ENCODE peak calls at places on chromosomes 7 and 10, in four cellular contexts. R is GM23338, X is glutamatergic neuron, U is cardiac fibroblast. O is an unnamed sample.

GRCh38 chr10:80159166-80159888 is 26.8 kb downstream of the PLAC9 start:
- DNase-seq in U (no peak), R (no peak), X (no peak), O (no peak)

GRCh38 chr10:63798599-63799498 is 277.6 kb downstream of the REEP3 start:
- DNase-seq in U (peak; percentile 98), R (peak; percentile 26), X (no peak), O (peak; percentile 100)

GRCh38 chr10:124827474-124827873 is 25.9 kb downstream of the ABRAXAS2 start:
- DNase-seq in R (peak; percentile 45), U (peak; percentile 55), X (no peak), O (peak; percentile 16)

GRCh38 chr10:67622984-67623383 is 73.0 kb downstream of the CTNNA3 start:
- DNase-seq in X (no peak), R (no peak), U (no peak), O (no peak)

GRCh38 chr10:115772606-115773005 is 500.4 kb downstream of the GFRA1 start:
- DNase-seq in U (peak; percentile 89), X (no peak), R (no peak), O (peak; percentile 18)

GRCh38 chr7:117219485-117219884 is 103.4 kb downstream of the WNT2 start:
- DNase-seq in R (no peak), X (no peak), U (peak; percentile 25), O (no peak)

GRCh38 chr7:135714534-135715009 is 13.4 kb downstream of the SLC13A4 start:
- DNase-seq in X (peak; percentile 41), U (peak; percentile 68), R (peak; percentile 47), O (no peak)

GRCh38 chr10:78924319-78925003 is 144.3 kb upstream of the ZMIZ1 start:
- DNase-seq in R (peak; percentile 36), U (no peak), X (no peak), O (no peak)

GRCh38 chr10:85548038-85548437 is 818.6 kb downstream of the GRID1 start:
- DNase-seq in U (peak; percentile 7), R (peak; percentile 10), X (no peak), O (peak; percentile 19)

GRCh38 chr7:476736-477360 is 42.8 kb downstream of the PDGFA start:
- DNase-seq in U (no peak), X (peak; percentile 8), R (no peak), O (no peak)

GRCh38 chr7:140559410-140559809 is 80.1 kb upstream of the MKRN1 start:
- DNase-seq in R (no peak), U (no peak), X (no peak), O (no peak)

GRCh38 chr10:98172073-98172472 is 37.6 kb downstream of the R3HCC1L start:
- DNase-seq in R (no peak), X (no peak), U (peak; percentile 43), O (peak; percentile 48)

GRCh38 chr10:118723467-118723866 is 31.3 kb downstream of the CACUL1 start:
- DNase-seq in X (no peak), U (peak; percentile 82), R (no peak), O (no peak)

GRCh38 chr10:126016156-126016805 is 119.9 kb downstream of the FANK1 start:
- DNase-seq in U (no peak), X (no peak), R (no peak), O (no peak)

GRCh38 chr7:127890726-127891125 is 140.5 kb downstream of the LRRC4 start:
- DNase-seq in U (no peak), R (no peak), X (no peak), O (no peak)

GRCh38 chr10:77431209-77431611 is 206.4 kb downstream of the KCNMA1 start:
- DNase-seq in X (no peak), R (peak; percentile 67), U (no peak), O (no peak)

GRCh38 chr10:95276367-95277200 is 14.2 kb downstream of the PDLIM1 start:
- DNase-seq in R (no peak), X (no peak), U (no peak), O (no peak)

GRCh38 chr10:60944159-60944909 is at the start of gene RHOBTB1:
- DNase-seq in U (peak; percentile 82), X (peak; percentile 85), R (peak; percentile 77), O (peak; percentile 59)

GRCh38 chr10:69318997-69319727 is 40.9 kb downstream of the HK1 start:
- DNase-seq in U (peak; percentile 77), R (no peak), X (peak; percentile 42), O (no peak)

GRCh38 chr7:91556239-91556638 is 292.0 kb downstream of the FZD1 start:
- DNase-seq in X (no peak), R (no peak), U (no peak), O (no peak)

GRCh38 chr7:36285276-36285675 is 104.4 kb upstream of the ANLN start:
- DNase-seq in R (no peak), U (no peak), X (peak; percentile 36), O (no peak)

GRCh38 chr10:93074137-93074596 is 474 bp downstream of the CYP26A1 start:
- DNase-seq in X (peak; percentile 45), U (no peak), R (peak; percentile 71), O (no peak)

GRCh38 chr7:117322741-117323584 is at the start of gene WNT2:
- DNase-seq in U (peak; percentile 13), X (peak; percentile 41), R (peak; percentile 35), O (no peak)

GRCh38 chr7:140295224-140295623 is 103.1 kb downstream of the SLC37A3 start:
- DNase-seq in U (no peak), R (no peak), X (no peak), O (no peak)

GRCh38 chr10:88379575-88379974 is 203.5 kb downstream of the RNLS start:
- DNase-seq in X (no peak), U (peak; percentile 84), R (no peak), O (no peak)

GRCh38 chr7:88539518-88539917 is 220.0 kb upstream of the ZNF804B start:
- DNase-seq in X (no peak), U (no peak), R (no peak), O (no peak)

GRCh38 chr10:73590881-73591577 is at the start of gene USP54:
- DNase-seq in X (no peak), R (peak; percentile 83), U (peak; percentile 76), O (peak; percentile 55)

GRCh38 chr10:28592953-28593352 is 60.0 kb downstream of the WAC start:
- DNase-seq in X (no peak), U (peak; percentile 80), R (no peak), O (no peak)

GRCh38 chr10:103367782-103368518 is at the start of gene TAF5:
- DNase-seq in R (peak; percentile 98), X (peak; percentile 91), U (peak; percentile 97), O (peak; percentile 88)

GRCh38 chr7:37352974-37353948 is 95.4 kb downstream of the ELMO1 start:
- DNase-seq in X (peak; percentile 27), U (no peak), R (peak; percentile 67), O (no peak)

GRCh38 chr7:51640851-51641250 is 324.2 kb upstream of the COBL start:
- DNase-seq in X (no peak), U (no peak), R (no peak), O (no peak)

GRCh38 chr7:130365511-130366441 is 14.5 kb upstream of the CPA1 start:
- DNase-seq in U (peak; percentile 77), X (peak; percentile 85), R (peak; percentile 54), O (peak; percentile 97)

GRCh38 chr7:122864016-122864415 is 22.2 kb downstream of the CADPS2 start:
- DNase-seq in X (no peak), R (no peak), U (peak; percentile 80), O (no peak)

DNA sequence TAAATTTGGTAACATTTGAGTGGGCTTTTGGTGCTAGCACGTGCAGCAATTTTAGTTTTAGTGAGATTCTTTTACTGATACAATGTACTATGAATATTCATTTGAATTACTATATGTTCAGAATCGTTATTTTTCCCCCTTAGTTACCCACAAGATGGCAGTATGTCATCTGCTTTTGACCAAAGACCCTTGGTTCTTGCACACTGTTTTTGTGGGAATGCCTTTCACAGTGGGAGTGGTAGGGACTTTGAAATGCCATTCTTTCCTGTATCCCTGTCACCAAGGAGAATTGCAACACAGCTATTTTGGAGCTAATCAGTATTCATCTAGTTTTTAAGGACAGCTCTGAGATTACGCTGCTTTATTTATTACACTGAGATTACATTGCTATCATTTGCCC is 40.6 kb downstream of the SEC23IP start:
- DNase-seq in R (peak; percentile 47), X (no peak), U (peak; percentile 19), O (peak; percentile 22)
- TF ChIP-seq CTCF in R (peak; percentile 60), X (peak; percentile 66), U (no peak), O (peak; percentile 54)

GRCh38 chr7:101869026-101869900 is 51.8 kb downstream of the CUX1 start:
- DNase-seq in R (peak; percentile 92), X (no peak), U (no peak), O (no peak)

GRCh38 chr7:101871351-101871750 is 53.9 kb downstream of the CUX1 start:
- DNase-seq in X (no peak), U (no peak), R (no peak), O (no peak)

GRCh38 chr7:101869901-101870290 is 52.5 kb downstream of the CUX1 start:
- DNase-seq in R (no peak), U (no peak), X (no peak), O (no peak)

GRCh38 chr7:101868191-101868950 is 50.9 kb downstream of the CUX1 start:
- DNase-seq in X (no peak), R (no peak), U (no peak), O (no peak)

GRCh38 chr7:101870361-101871062 is 53.1 kb downstream of the CUX1 start:
- DNase-seq in U (no peak), X (no peak), R (peak; percentile 73), O (no peak)
- TF ChIP-seq CTCF in U (peak; percentile 22), X (no peak), R (peak; percentile 50), O (no peak)

DNA sequence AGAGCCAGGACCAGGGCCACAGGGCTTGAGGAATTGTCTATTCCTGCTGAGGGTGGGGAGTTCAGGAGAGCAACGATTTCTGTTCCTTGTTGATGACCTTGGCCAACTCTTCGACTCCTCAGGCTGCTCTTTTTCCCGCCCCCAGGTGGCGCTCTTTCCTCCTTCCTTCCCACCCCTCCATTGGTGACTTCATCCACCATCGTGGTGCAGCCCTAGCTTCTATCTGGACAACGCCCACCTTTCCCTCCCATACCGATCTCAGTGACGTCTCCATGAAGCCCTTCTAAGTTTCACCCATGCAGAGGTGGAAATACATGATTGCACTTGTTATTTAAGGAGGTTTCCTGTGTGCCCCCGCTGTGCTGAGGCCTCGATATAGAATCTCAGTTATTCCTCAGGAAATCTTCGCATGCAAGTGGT is 22.1 kb upstream of the CARD11 start:
- DNase-seq in R (peak; percentile 91), U (peak; percentile 24), X (peak; percentile 73), O (no peak)
- TF ChIP-seq CTCF in R (peak; percentile 85), U (peak; percentile 51), X (peak; percentile 74), O (peak; percentile 34)

GRCh38 chr7:93442478-93443224 is 131.9 kb downstream of the CALCR start:
- DNase-seq in R (peak; percentile 86), U (peak; percentile 46), X (peak; percentile 52), O (no peak)

GRCh38 chr7:93453264-93453663 is 121.3 kb downstream of the CALCR start:
- DNase-seq in U (no peak), X (no peak), R (no peak), O (no peak)

DNA sequence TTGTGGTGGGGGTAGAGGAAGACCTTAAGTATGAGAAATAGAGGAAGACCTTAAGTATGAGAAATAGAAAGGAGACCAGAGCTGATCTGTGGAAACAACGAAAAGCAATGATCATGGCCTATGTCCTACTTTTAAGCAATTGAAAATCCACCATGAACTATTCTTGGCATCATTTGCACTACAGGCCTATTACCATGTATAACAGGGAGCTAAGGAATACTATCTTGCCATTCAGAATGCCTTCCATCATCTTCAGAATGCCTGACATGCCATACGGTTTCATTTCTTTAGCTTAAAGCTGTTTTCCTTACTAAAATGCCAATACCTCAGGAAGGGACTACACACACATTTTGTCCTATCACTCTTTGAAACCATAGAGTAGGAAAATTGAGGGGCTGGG is 127.0 kb downstream of the CALCR start:
- DNase-seq in U (no peak), R (no peak), X (no peak), O (no peak)
- TF ChIP-seq CTCF in U (no peak), R (no peak), X (no peak), O (no peak)